ENCODE peak calls at places on chromosomes 4 and X, in ten cellular contexts. C, B, X, T, K, O, S, A, V and N are unnamed samples.

GRCh38 chrX:66142351-66142750 is 21.7 kb upstream of the HEPH start:
- DNase-seq in V (no peak), K (no peak), A (no peak), X (no peak), O (no peak), C (no peak), T (no peak), B (peak; percentile 11), S (no peak), N (no peak)

GRCh38 chrX:133838761-133839676 is 146.4 kb downstream of the GPC3 start:
- DNase-seq in V (peak; percentile 29), B (peak; percentile 30), C (no peak), X (no peak), K (peak; percentile 33), O (peak; percentile 76), T (no peak), A (peak; percentile 6), S (peak; percentile 50), N (peak; percentile 16)

GRCh38 chr4:76305033-76305687 is 1.4 kb upstream of the STBD1 start:
- DNase-seq in O (no peak), C (no peak), T (no peak), X (no peak), S (no peak), V (no peak), K (no peak), B (peak; percentile 28), A (no peak), N (no peak)

GRCh38 chrX:84188320-84188834 is 378 bp upstream of the RPS6KA6 start:
- DNase-seq in X (peak; percentile 14), C (peak; percentile 25), K (no peak), V (peak; percentile 54), B (peak; percentile 65), O (peak; percentile 78), S (peak; percentile 53), T (no peak), A (peak; percentile 8), N (peak; percentile 39)

GRCh38 chrX:24877854-24878650 is 137.7 kb downstream of the ARX start:
- DNase-seq in S (no peak), T (no peak), K (no peak), X (no peak), A (no peak), C (no peak), V (no peak), O (no peak), B (peak; percentile 80), N (peak; percentile 9)

GRCh38 chr4:69489856-69490255 is 5.8 kb downstream of the UGT2B4 start:
- DNase-seq in A (no peak), K (no peak), T (no peak), O (no peak), X (no peak), B (no peak), V (no peak), C (no peak), S (no peak), N (no peak)

GRCh38 chr4:47852121-47852520 is 14.3 kb upstream of the CORIN start:
- DNase-seq in S (no peak), X (no peak), T (no peak), O (no peak), B (no peak), C (no peak), K (no peak), A (no peak), V (no peak), N (no peak)

GRCh38 chr4:187387709-187388108 is 607.9 kb upstream of the ZFP42 start:
- DNase-seq in X (no peak), V (no peak), K (no peak), T (no peak), A (no peak), O (no peak), C (no peak), S (no peak), B (no peak), N (no peak)

GRCh38 chr4:183348706-183349659 is 26.8 kb upstream of the CLDN24 start:
- DNase-seq in C (no peak), K (peak; percentile 69), V (peak; percentile 40), X (no peak), O (no peak), S (no peak), A (no peak), T (no peak), B (no peak), N (no peak)

GRCh38 chrX:71492086-71493065 is 40.5 kb upstream of the OGT start:
- DNase-seq in B (peak; percentile 30), V (peak; percentile 38), K (no peak), T (peak; percentile 15), S (peak; percentile 38), C (peak; percentile 49), X (peak; percentile 56), A (peak; percentile 24), O (peak; percentile 3), N (peak; percentile 45)

GRCh38 chrX:124203311-124203710 is 129.1 kb upstream of the TEX13D start:
- DNase-seq in C (no peak), X (no peak), K (no peak), O (no peak), T (no peak), V (no peak), B (no peak), S (no peak), A (no peak), N (no peak)

GRCh38 chrX:48761674-48762471 is at the start of gene GLOD5:
- DNase-seq in C (no peak), S (peak; percentile 75), O (peak; percentile 41), K (peak; percentile 46), B (peak; percentile 44), V (peak; percentile 82), X (no peak), T (no peak), A (no peak), N (peak; percentile 80)

GRCh38 chr4:56786955-56787354 is 34.5 kb downstream of the SPINK2 start:
- DNase-seq in O (no peak), T (no peak), B (no peak), C (peak; percentile 27), S (peak; percentile 58), X (peak; percentile 76), A (peak; percentile 66), K (no peak), V (peak; percentile 47), N (peak; percentile 40)

GRCh38 chr4:13893221-13893620 is 265.7 kb upstream of the BOD1L1 start:
- DNase-seq in X (no peak), A (no peak), C (no peak), T (no peak), S (no peak), O (no peak), K (no peak), B (no peak), V (no peak), N (no peak)

GRCh38 chr4:174918058-174918457 is at the start of gene ADAM29:
- DNase-seq in V (no peak), A (no peak), X (no peak), B (no peak), S (no peak), T (no peak), O (no peak), C (no peak), K (no peak), N (no peak)

GRCh38 chr4:74878323-74878722 is 54.6 kb upstream of the PARM1 start:
- DNase-seq in S (no peak), X (no peak), T (no peak), V (no peak), A (no peak), O (peak; percentile 16), K (no peak), B (no peak), C (no peak), N (no peak)

GRCh38 chrX:38236901-38237615 is 16.4 kb upstream of the SRPX start:
- DNase-seq in K (no peak), X (no peak), V (no peak), C (no peak), A (no peak), B (no peak), O (no peak), T (no peak), S (no peak), N (no peak)

GRCh38 chr4:154123897-154124296 is 335.0 kb upstream of the SFRP2 start:
- DNase-seq in K (no peak), A (no peak), O (no peak), C (no peak), V (no peak), X (no peak), T (no peak), S (no peak), B (no peak), N (no peak)
- H3K27me3 ChIP-seq in K (no peaks in the 10 kb centered on the region), A (no peaks in the 10 kb centered on the region), O (no peaks in the 10 kb centered on the region), C (no peaks in the 10 kb centered on the region), V (no peaks in the 10 kb centered on the region), X (peaks cover 8% of the 10 kb centered on the region), T (no peaks in the 10 kb centered on the region), S (no peaks in the 10 kb centered on the region), B (peaks cover 86% of the 10 kb centered on the region), N (no peaks in the 10 kb centered on the region)

GRCh38 chr4:3702551-3703221 is 63.5 kb upstream of the ADRA2C start:
- DNase-seq in C (no peak), K (no peak), X (no peak), T (no peak), O (no peak), S (no peak), A (no peak), B (no peak), V (no peak), N (no peak)
- H3K27me3 ChIP-seq in C (peaks cover 28% of the 10 kb centered on the region), K (peaks cover 60% of the 10 kb centered on the region), X (peaks cover 97% of the 10 kb centered on the region), T (no peaks in the 10 kb centered on the region), O (peaks cover 6% of the 10 kb centered on the region), S (peaks cover 11% of the 10 kb centered on the region), A (peaks cover 68% of the 10 kb centered on the region), B (peaks cover 98% of the 10 kb centered on the region), V (no peaks in the 10 kb centered on the region), N (peaks cover 7% of the 10 kb centered on the region)

GRCh38 chrX:69257504-69258127 is 92.4 kb upstream of the PJA1 start:
- DNase-seq in S (no peak), X (no peak), A (no peak), C (no peak), T (no peak), K (no peak), O (no peak), V (no peak), B (no peak), N (no peak)

GRCh38 chrX:69263421-69263820 is 98.2 kb upstream of the PJA1 start:
- DNase-seq in K (no peak), C (no peak), V (no peak), S (no peak), T (no peak), X (no peak), A (no peak), O (no peak), B (no peak), N (no peak)

GRCh38 chrX:69258893-69259292 is 93.6 kb upstream of the PJA1 start:
- DNase-seq in X (no peak), V (no peak), O (no peak), K (no peak), B (no peak), S (no peak), A (no peak), C (no peak), T (no peak), N (no peak)

GRCh38 chrX:69264134-69264533 is 98.9 kb upstream of the PJA1 start:
- DNase-seq in K (no peak), S (no peak), C (no peak), B (no peak), X (no peak), O (no peak), V (no peak), T (no peak), A (no peak), N (no peak)

GRCh38 chrX:69262036-69262905 is 97.0 kb upstream of the PJA1 start:
- DNase-seq in C (no peak), B (no peak), X (no peak), S (no peak), O (peak; percentile 26), A (no peak), T (no peak), V (no peak), K (no peak), N (no peak)
- H3K27me3 ChIP-seq in C (no peaks in the 10 kb centered on the region), B (no peaks in the 10 kb centered on the region), X (no peaks in the 10 kb centered on the region), S (no peaks in the 10 kb centered on the region), O (peaks cover 31% of the 10 kb centered on the region), A (peaks cover 4% of the 10 kb centered on the region), T (no peaks in the 10 kb centered on the region), V (no peaks in the 10 kb centered on the region), K (peaks cover 25% of the 10 kb centered on the region), N (no peaks in the 10 kb centered on the region)

GRCh38 chr4:118035309-118035708 is 1.0 kb downstream of the NDST3 start:
- DNase-seq in A (no peak), V (no peak), T (no peak), O (no peak), C (no peak), X (no peak), B (no peak), S (no peak), K (no peak), N (no peak)
- H3K27me3 ChIP-seq in A (peaks cover 68% of the 10 kb centered on the region), V (no peaks in the 10 kb centered on the region), T (no peaks in the 10 kb centered on the region), O (peaks cover 16% of the 10 kb centered on the region), C (peaks cover 10% of the 10 kb centered on the region), X (peaks cover 79% of the 10 kb centered on the region), B (no peaks in the 10 kb centered on the region), S (no peaks in the 10 kb centered on the region), K (no peaks in the 10 kb centered on the region), N (peaks cover 5% of the 10 kb centered on the region)